ENCODE peak calls at places on chromosomes 12 and 14, in six cellular contexts. One of them, this sample, is unnamed.

GRCh38 chr12:45244561-45245348 is 28.9 kb downstream of the ANO6 start:
- DNase-seq in BJ: no peak
- DNase-seq in AG10803: peak; percentile 64
- DNase-seq in HFF-Myc: no peak
- DNase-seq in endothelial cell of umbilical vein: no peak
- DNase-seq in cardiac muscle cell: peak; percentile 77
- DNase-seq in this sample: no peak

GRCh38 chr12:128783129-128783574 is 40.6 kb downstream of the SLC15A4 start:
- DNase-seq in BJ: no peak
- DNase-seq in AG10803: peak; percentile 23
- DNase-seq in HFF-Myc: no peak
- DNase-seq in endothelial cell of umbilical vein: no peak
- DNase-seq in cardiac muscle cell: no peak
- DNase-seq in this sample: no peak

GRCh38 chr14:100446572-100446971 is 123.4 kb downstream of the SLC25A47 start:
- DNase-seq in BJ: no peak
- DNase-seq in AG10803: no peak
- DNase-seq in HFF-Myc: no peak
- DNase-seq in endothelial cell of umbilical vein: no peak
- DNase-seq in cardiac muscle cell: no peak
- DNase-seq in this sample: no peak

GRCh38 chr12:52918351-52918750 is 13.5 kb upstream of the KRT8 start:
- DNase-seq in BJ: no peak
- DNase-seq in AG10803: no peak
- DNase-seq in HFF-Myc: no peak
- DNase-seq in endothelial cell of umbilical vein: no peak
- DNase-seq in cardiac muscle cell: no peak
- DNase-seq in this sample: no peak

GRCh38 chr12:118120579-118121363 is 15.2 kb upstream of the PEBP1 start:
- DNase-seq in BJ: no peak
- DNase-seq in AG10803: peak; percentile 65
- DNase-seq in HFF-Myc: peak; percentile 43
- DNase-seq in endothelial cell of umbilical vein: peak; percentile 52
- DNase-seq in cardiac muscle cell: peak; percentile 81
- DNase-seq in this sample: peak; percentile 45

GRCh38 chr14:89144066-89144465 is 273.0 kb downstream of the FOXN3 start:
- DNase-seq in BJ: no peak
- DNase-seq in AG10803: no peak
- DNase-seq in HFF-Myc: no peak
- DNase-seq in endothelial cell of umbilical vein: no peak
- DNase-seq in cardiac muscle cell: no peak
- DNase-seq in this sample: no peak

GRCh38 chr12:89636776-89637160 is 71.9 kb downstream of the ATP2B1 start:
- DNase-seq in BJ: no peak
- DNase-seq in AG10803: peak; percentile 10
- DNase-seq in HFF-Myc: no peak
- DNase-seq in endothelial cell of umbilical vein: no peak
- DNase-seq in cardiac muscle cell: no peak
- DNase-seq in this sample: no peak

GRCh38 chr12:15842106-15842505 is 40.1 kb upstream of the STRAP start:
- DNase-seq in BJ: no peak
- DNase-seq in AG10803: peak; percentile 79
- DNase-seq in HFF-Myc: no peak
- DNase-seq in endothelial cell of umbilical vein: no peak
- DNase-seq in cardiac muscle cell: peak; percentile 64
- DNase-seq in this sample: no peak

GRCh38 chr12:62522984-62523383 is 56.4 kb downstream of the MON2 start:
- DNase-seq in BJ: no peak
- DNase-seq in AG10803: peak; percentile 2
- DNase-seq in HFF-Myc: no peak
- DNase-seq in endothelial cell of umbilical vein: no peak
- DNase-seq in cardiac muscle cell: peak; percentile 15
- DNase-seq in this sample: no peak

GRCh38 chr12:29578070-29578469 is 80.6 kb upstream of the OVCH1 start:
- DNase-seq in BJ: no peak
- DNase-seq in AG10803: no peak
- DNase-seq in HFF-Myc: no peak
- DNase-seq in endothelial cell of umbilical vein: peak; percentile 93
- DNase-seq in cardiac muscle cell: peak; percentile 23
- DNase-seq in this sample: no peak

GRCh38 chr14:55366271-55366670 is 45.4 kb downstream of the ATG14 start:
- DNase-seq in BJ: peak; percentile 47
- DNase-seq in AG10803: peak; percentile 80
- DNase-seq in HFF-Myc: peak; percentile 69
- DNase-seq in endothelial cell of umbilical vein: peak; percentile 9
- DNase-seq in cardiac muscle cell: no peak
- DNase-seq in this sample: no peak

GRCh38 chr12:70571029-70571428 is 66.2 kb downstream of the PTPRB start:
- DNase-seq in BJ: no peak
- DNase-seq in AG10803: no peak
- DNase-seq in HFF-Myc: no peak
- DNase-seq in endothelial cell of umbilical vein: no peak
- DNase-seq in cardiac muscle cell: no peak
- DNase-seq in this sample: no peak

GRCh38 chr14:92564361-92565039 is 50.9 kb downstream of the RIN3 start:
- DNase-seq in BJ: no peak
- DNase-seq in AG10803: no peak
- DNase-seq in HFF-Myc: no peak
- DNase-seq in endothelial cell of umbilical vein: no peak
- DNase-seq in cardiac muscle cell: no peak
- DNase-seq in this sample: no peak

GRCh38 chr12:128083132-128083729 is 183.7 kb upstream of the TMEM132C start:
- DNase-seq in BJ: no peak
- DNase-seq in AG10803: no peak
- DNase-seq in HFF-Myc: no peak
- DNase-seq in endothelial cell of umbilical vein: no peak
- DNase-seq in cardiac muscle cell: no peak
- DNase-seq in this sample: no peak

GRCh38 chr14:55427439-55427838 is 13.0 kb downstream of the TBPL2 start:
- DNase-seq in BJ: no peak
- DNase-seq in AG10803: no peak
- DNase-seq in HFF-Myc: no peak
- DNase-seq in endothelial cell of umbilical vein: no peak
- DNase-seq in cardiac muscle cell: no peak
- DNase-seq in this sample: no peak

GRCh38 chr14:64705406-64706118 is 1.3 kb downstream of the PLEKHG3 start:
- DNase-seq in BJ: no peak
- DNase-seq in AG10803: peak; percentile 17
- DNase-seq in HFF-Myc: no peak
- DNase-seq in endothelial cell of umbilical vein: no peak
- DNase-seq in cardiac muscle cell: no peak
- DNase-seq in this sample: no peak

GRCh38 chr14:96584907-96585671 is 82.9 kb downstream of the PAPOLA start:
- DNase-seq in BJ: no peak
- DNase-seq in AG10803: no peak
- DNase-seq in HFF-Myc: no peak
- DNase-seq in endothelial cell of umbilical vein: no peak
- DNase-seq in cardiac muscle cell: no peak
- DNase-seq in this sample: no peak

GRCh38 chr14:68782091-68782981 is 10.5 kb downstream of the ZFP36L1 start:
- DNase-seq in BJ: no peak
- DNase-seq in AG10803: no peak
- DNase-seq in HFF-Myc: no peak
- DNase-seq in endothelial cell of umbilical vein: no peak
- DNase-seq in cardiac muscle cell: no peak
- DNase-seq in this sample: no peak
- TF ChIP-seq CTCF in BJ: no peak
- TF ChIP-seq CTCF in AG10803: no peak
- TF ChIP-seq CTCF in HFF-Myc: no peak
- TF ChIP-seq CTCF in endothelial cell of umbilical vein: no peak
- TF ChIP-seq CTCF in cardiac muscle cell: no peak
- TF ChIP-seq CTCF in this sample: no peak

DNA sequence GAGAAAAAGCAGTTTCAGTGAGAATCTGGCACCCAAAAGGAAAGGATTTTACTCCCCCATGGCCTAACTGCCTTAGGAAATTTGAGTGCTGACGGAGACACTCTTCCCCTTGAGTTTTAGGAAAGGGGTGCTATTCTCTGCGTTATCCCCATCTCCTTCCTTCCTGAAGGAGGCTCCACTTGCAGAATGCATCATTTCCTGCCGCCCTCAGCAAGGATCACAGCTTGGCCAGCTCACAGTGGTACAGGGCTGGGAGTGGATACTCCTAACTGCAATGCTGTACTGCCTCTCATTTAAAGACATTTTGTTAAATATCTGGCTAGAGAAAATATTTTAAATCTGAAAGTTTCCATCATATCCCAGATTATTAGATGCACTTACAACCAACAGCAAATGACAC is 33.0 kb downstream of the RDH12 start:
- DNase-seq in BJ: no peak
- DNase-seq in AG10803: peak; percentile 2
- DNase-seq in HFF-Myc: no peak
- DNase-seq in endothelial cell of umbilical vein: peak; percentile 24
- DNase-seq in cardiac muscle cell: peak; percentile 41
- DNase-seq in this sample: no peak
- TF ChIP-seq CTCF in BJ: no peak
- TF ChIP-seq CTCF in AG10803: peak; percentile 15
- TF ChIP-seq CTCF in HFF-Myc: peak; percentile 11
- TF ChIP-seq CTCF in endothelial cell of umbilical vein: no peak
- TF ChIP-seq CTCF in cardiac muscle cell: peak; percentile 23
- TF ChIP-seq CTCF in this sample: no peak

DNA sequence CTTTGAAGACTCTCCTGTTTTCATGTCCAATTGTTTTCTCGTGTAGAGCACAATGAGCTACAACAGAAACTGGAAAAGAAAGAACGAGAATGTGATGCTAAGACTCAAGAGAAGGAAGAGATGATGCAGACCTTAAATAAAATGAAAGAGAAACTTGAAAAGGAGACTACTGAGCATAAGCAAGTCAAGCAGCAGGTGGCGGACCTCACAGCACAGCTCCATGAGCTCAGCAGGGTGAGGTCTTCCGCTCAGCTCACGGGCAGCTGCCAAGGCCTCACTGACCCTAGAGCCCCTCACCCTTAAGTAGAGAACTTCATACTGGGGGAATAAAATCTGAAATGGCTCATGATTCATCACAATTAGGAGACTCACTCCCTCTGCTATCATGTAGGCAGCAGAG is 134.7 kb downstream of the GPR135 start:
- DNase-seq in BJ: no peak
- DNase-seq in AG10803: no peak
- DNase-seq in HFF-Myc: no peak
- DNase-seq in endothelial cell of umbilical vein: no peak
- DNase-seq in cardiac muscle cell: no peak
- DNase-seq in this sample: no peak
- TF ChIP-seq CTCF in BJ: no peak
- TF ChIP-seq CTCF in AG10803: no peak
- TF ChIP-seq CTCF in HFF-Myc: no peak
- TF ChIP-seq CTCF in endothelial cell of umbilical vein: no peak
- TF ChIP-seq CTCF in cardiac muscle cell: no peak
- TF ChIP-seq CTCF in this sample: no peak

DNA sequence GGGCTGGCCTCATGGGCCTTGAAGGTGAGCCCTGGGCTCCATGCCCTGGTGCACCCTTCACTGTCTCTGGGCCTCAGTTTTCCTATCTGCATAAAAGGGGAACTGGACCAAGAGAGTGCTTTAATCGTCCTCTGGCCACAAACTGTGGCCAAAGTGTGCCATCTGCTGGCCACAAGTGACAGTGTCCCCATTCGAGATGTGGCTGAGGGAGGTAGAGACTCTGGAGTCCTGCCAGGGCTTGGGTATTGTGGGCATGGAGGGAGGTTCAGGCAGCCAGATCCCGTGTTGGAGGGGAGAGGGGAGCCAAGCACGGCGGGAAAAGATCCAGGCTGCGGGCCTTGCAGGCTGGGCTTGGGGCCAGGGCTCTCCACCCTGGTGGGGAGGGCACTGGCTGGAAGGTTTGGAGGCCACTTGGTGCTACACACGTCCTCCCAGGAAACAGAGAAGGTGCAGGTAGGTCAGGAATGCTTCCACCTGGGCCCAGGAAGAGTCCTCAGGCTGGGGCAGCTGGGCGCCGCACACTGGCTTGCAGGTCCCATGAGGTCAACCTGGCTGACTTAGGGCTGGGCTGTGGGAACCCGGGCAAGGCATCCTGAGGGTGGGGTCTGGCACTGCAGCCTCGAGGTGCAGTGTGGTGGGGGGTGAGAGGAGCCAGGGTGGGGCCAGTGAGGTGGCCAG is 7.3 kb upstream of the KIF26A start:
- DNase-seq in BJ: no peak
- DNase-seq in AG10803: peak; percentile 4
- DNase-seq in HFF-Myc: no peak
- DNase-seq in endothelial cell of umbilical vein: peak; percentile 29
- DNase-seq in cardiac muscle cell: peak; percentile 44
- DNase-seq in this sample: no peak
- TF ChIP-seq CTCF in BJ: peak; percentile 47
- TF ChIP-seq CTCF in AG10803: peak; percentile 36
- TF ChIP-seq CTCF in HFF-Myc: peak; percentile 61
- TF ChIP-seq CTCF in endothelial cell of umbilical vein: peak; percentile 57
- TF ChIP-seq CTCF in cardiac muscle cell: peak; percentile 60
- TF ChIP-seq CTCF in this sample: peak; percentile 76

GRCh38 chr12:119720349-119720748 is 52.4 kb downstream of the PRKAB1 start:
- DNase-seq in BJ: no peak
- DNase-seq in AG10803: no peak
- DNase-seq in HFF-Myc: no peak
- DNase-seq in endothelial cell of umbilical vein: no peak
- DNase-seq in cardiac muscle cell: no peak
- DNase-seq in this sample: no peak
- TF ChIP-seq CTCF in BJ: no peak
- TF ChIP-seq CTCF in AG10803: no peak
- TF ChIP-seq CTCF in HFF-Myc: no peak
- TF ChIP-seq CTCF in endothelial cell of umbilical vein: no peak
- TF ChIP-seq CTCF in cardiac muscle cell: no peak
- TF ChIP-seq CTCF in this sample: no peak